ENCODE peak calls at places on chromosomes 13 and 19, in ten cellular contexts. S, M, X, Q, H, E, L, W, I and O are unnamed samples.

GRCh38 chr19:50708179-50708879 is 11.3 kb downstream of the SHANK1 start:
- DNase-seq in S (no peak), M (no peak), X (no peak), Q (no peak), H (no peak), E (no peak), L (peak), W (no peak), I (no peak), O (no peak)

GRCh38 chr13:52599037-52599852 is 43.0 kb upstream of the HNRNPA1L2 start:
- DNase-seq in S (no peak), M (no peak), X (no peak), Q (peak), H (peak), E (peak), L (peak), W (no peak), I (peak), O (no peak)

GRCh38 chr19:49667473-49667872 is 1.7 kb downstream of the BCL2L12 start:
- DNase-seq in S (no peak), M (no peak), X (no peak), Q (no peak), H (no peak), E (no peak), L (no peak), W (no peak), I (no peak), O (no peak)

GRCh38 chr13:102128216-102128800 is 273.5 kb downstream of the FGF14 start:
- DNase-seq in S (peak), M (no peak), X (no peak), Q (peak), H (no peak), E (no peak), L (peak), W (no peak), I (no peak), O (no peak)

GRCh38 chr19:50679177-50680125 is 30.2 kb downstream of the C19orf81 start:
- DNase-seq in S (peak), M (peak), X (peak), Q (peak), H (peak), E (peak), L (peak), W (peak), I (peak), O (peak)

GRCh38 chr19:19361075-19361594 is 40.5 kb downstream of the MAU2 start:
- DNase-seq in S (peak), M (peak), X (peak), Q (peak), H (peak), E (peak), L (peak), W (peak), I (peak), O (peak)

GRCh38 chr19:47414469-47414868 is 4.9 kb downstream of the MEIS3 start:
- DNase-seq in S (no peak), M (no peak), X (no peak), Q (no peak), H (no peak), E (no peak), L (no peak), W (no peak), I (no peak), O (no peak)

GRCh38 chr13:27264181-27264580 is 6.4 kb upstream of the RASL11A start:
- DNase-seq in S (no peak), M (peak), X (no peak), Q (no peak), H (peak), E (peak), L (peak), W (no peak), I (peak), O (no peak)

GRCh38 chr19:47187797-47188196 is 43.2 kb downstream of the BBC3 start:
- DNase-seq in S (no peak), M (no peak), X (no peak), Q (no peak), H (no peak), E (no peak), L (no peak), W (no peak), I (no peak), O (no peak)

DNA sequence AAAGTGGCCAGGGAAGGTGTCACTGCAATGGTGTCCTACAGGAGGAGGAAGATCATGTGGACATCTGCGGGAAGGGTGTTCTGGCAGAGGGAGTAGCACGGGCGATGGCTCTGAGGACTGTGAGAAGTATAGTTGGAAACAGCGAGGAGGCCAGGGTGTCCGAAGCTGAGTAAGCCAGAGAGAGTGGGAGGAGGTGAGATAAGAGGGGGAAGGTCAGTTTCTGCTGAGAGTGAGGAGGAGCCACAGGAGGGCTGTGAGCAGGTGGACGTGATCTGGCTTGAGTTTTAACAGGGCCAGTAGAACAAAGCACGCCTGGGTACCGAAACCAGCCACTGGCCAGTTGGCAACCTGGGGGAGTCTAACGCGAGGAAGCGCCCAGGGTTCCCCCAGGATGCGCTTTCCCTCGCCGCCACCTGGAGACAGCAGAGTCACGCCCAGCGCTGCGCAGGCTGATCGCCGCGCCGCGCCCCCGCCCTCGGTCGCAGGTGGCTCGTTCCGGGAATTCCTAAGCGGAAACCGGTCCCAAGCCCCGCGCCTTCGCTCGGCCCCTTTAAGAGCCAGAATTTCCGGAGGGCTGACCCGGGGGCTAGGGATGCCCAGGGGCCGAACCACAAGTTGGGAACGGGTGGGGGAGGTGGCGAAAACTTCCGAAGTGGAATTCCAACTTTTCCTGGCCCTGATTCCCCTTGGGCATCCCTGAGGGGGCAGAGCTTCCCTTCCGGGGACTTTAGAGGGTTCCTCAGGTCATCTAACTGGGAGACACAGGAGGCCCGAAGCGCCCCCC is 1.1 kb upstream of the LSR start:
- DNase-seq in S (peak), M (peak), X (peak), Q (peak), H (no peak), E (peak), L (no peak), W (peak), I (no peak), O (peak)
- TF ChIP-seq CTCF in S (peak), M (peak), X (no peak), Q (peak), H (no peak), E (peak), L (no peak), W (peak), I (no peak), O (peak)

GRCh38 chr19:37348060-37348459 is 22.8 kb upstream of the ZNF527 start:
- DNase-seq in S (no peak), M (no peak), X (no peak), Q (no peak), H (no peak), E (no peak), L (no peak), W (no peak), I (no peak), O (no peak)

GRCh38 chr19:37346091-37346490 is 24.8 kb upstream of the ZNF527 start:
- DNase-seq in S (no peak), M (no peak), X (no peak), Q (no peak), H (no peak), E (no peak), L (no peak), W (no peak), I (no peak), O (no peak)

GRCh38 chr19:37342753-37343152 is 28.1 kb upstream of the ZNF527 start:
- DNase-seq in S (no peak), M (no peak), X (no peak), Q (no peak), H (no peak), E (no peak), L (no peak), W (no peak), I (peak), O (no peak)
- TF ChIP-seq CTCF in S (no peak), M (no peak), X (no peak), Q (no peak), H (no peak), E (no peak), L (no peak), W (no peak), I (no peak), O (no peak)

DNA sequence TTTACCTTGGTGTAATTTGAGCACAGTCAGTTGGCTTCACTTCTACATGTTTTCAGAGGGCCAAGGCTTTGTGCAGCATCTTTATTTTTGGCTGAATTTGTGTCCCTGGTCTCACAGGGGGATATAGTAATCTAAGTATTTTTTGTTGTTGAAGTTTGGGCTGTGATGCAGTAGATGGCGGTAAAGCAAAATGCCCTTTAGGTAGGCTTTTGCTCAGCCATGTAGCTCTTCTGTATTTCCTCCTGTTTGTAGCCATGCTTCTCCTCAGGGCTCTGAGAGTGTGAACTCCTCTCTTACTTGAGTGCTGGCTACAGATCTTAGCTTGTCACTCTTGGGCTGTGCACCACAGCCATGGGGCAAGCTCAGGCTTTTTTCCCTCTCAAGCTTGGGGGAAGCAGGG is 328.6 kb downstream of the SLITRK5 start:
- DNase-seq in S (no peak), M (peak), X (no peak), Q (no peak), H (no peak), E (no peak), L (no peak), W (no peak), I (no peak), O (no peak)
- TF ChIP-seq CTCF in S (no peak), M (peak), X (no peak), Q (peak), H (peak), E (no peak), L (peak), W (no peak), I (no peak), O (no peak)

DNA sequence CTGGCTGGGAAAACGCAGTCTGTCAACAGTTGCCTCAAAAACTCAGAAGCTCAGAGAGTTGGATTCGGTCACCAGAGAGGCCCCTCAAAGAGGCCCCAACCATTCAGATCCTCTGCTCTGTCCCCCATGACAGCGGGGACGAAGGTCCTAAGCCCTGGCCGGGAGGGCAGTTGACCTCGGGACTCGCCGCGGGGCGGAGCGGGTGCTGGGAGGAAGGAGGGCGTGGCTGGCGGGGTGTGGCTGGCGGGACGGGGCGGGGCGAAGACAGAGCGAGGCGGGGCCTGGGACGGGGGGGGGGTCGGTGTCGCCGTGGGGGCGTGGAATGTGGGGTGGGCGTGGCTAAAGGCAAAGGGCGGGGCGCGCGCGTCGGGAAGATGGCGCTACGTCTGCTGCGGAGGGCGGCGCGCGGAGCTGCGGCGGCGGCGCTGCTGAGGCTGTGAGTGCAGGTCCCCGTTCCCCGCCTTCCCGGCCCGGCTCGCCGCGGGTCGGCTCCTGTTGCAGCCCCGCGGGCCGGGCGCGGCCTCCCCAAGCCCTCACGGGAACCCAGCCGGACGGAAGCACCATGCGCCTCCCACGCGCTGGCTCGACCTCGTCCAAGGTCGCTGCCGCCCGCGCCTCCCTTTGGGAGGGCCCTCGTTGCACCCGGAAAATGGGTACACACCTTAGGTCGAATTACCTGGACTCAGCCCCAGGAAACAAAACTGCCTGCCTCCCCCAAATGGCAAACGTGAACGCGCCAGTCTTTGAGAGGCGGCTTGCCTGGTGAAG is 105.2 kb downstream of the TM9SF2 start:
- DNase-seq in S (peak), M (peak), X (peak), Q (peak), H (peak), E (peak), L (peak), W (peak), I (peak), O (peak)
- TF ChIP-seq CTCF in S (no peak), M (no peak), X (no peak), Q (no peak), H (no peak), E (no peak), L (no peak), W (peak), I (no peak), O (no peak)

DNA sequence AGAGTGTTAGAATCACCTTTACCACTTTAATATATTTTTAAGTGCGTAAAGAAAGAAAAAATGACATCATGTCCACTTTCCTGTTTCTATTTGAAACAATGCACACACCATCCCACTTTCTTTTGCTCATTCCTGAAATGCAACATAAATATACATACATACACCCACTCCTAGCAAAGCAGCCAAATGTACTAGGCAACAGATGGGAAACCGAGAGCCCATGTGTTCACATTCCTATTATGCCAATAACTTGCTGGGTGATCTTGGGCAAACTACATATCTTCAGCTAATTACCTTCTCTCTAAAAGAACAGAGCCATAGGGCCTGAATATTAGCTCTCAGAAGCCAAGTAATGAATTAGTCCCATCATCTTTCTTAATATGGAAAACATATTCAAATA is 610.7 kb upstream of the ATXN8OS start:
- DNase-seq in S (no peak), M (no peak), X (no peak), Q (no peak), H (no peak), E (no peak), L (no peak), W (no peak), I (no peak), O (no peak)
- TF ChIP-seq CTCF in S (no peak), M (no peak), X (no peak), Q (no peak), H (no peak), E (no peak), L (no peak), W (no peak), I (no peak), O (no peak)